ENCODE peak calls at places on chromosomes 2 and 18, in four cellular contexts. M, Y, S and Q are unnamed samples.

GRCh38 chr18:60277855-60278480 is 94.6 kb downstream of the MC4R start:
- DNase-seq in M (no peak), Y (no peak), S (no peak), Q (no peak)

GRCh38 chr2:30713698-30714097 is 93.5 kb downstream of the CAPN13 start:
- DNase-seq in M (no peak), Y (no peak), S (no peak), Q (no peak)

GRCh38 chr2:134360750-134361487 is 107.0 kb downstream of the MGAT5 start:
- DNase-seq in M (no peak), Y (no peak), S (no peak), Q (no peak)

GRCh38 chr2:59664946-59665345 is 888.5 kb downstream of the BCL11A start:
- DNase-seq in M (no peak), Y (no peak), S (no peak), Q (no peak)

GRCh38 chr2:176931588-176932563 is 280.7 kb upstream of the HNRNPA3 start:
- DNase-seq in M (no peak), Y (no peak), S (no peak), Q (peak; percentile 89)

GRCh38 chr2:68745006-68745405 is 10.4 kb downstream of the ARHGAP25 start:
- DNase-seq in M (no peak), Y (peak; percentile 4), S (no peak), Q (no peak)

GRCh38 chr18:3148930-3149535 is 70.7 kb downstream of the MYOM1 start:
- DNase-seq in M (no peak), Y (no peak), S (no peak), Q (no peak)

GRCh38 chr2:157318884-157319283 is 6.7 kb downstream of the ERMN start:
- DNase-seq in M (no peak), Y (no peak), S (no peak), Q (no peak)

GRCh38 chr18:57644540-57644939 is 22.9 kb upstream of the NARS1 start:
- DNase-seq in M (no peak), Y (no peak), S (no peak), Q (no peak)

GRCh38 chr2:38648107-38648761 is 17.7 kb upstream of the GALM start:
- DNase-seq in M (no peak), Y (no peak), S (peak; percentile 40), Q (no peak)

GRCh38 chr2:127146071-127146725 is 39.2 kb upstream of the BIN1 start:
- DNase-seq in M (no peak), Y (peak; percentile 41), S (no peak), Q (no peak)

GRCh38 chr2:63023444-63023843 is 27.2 kb upstream of the OTX1 start:
- DNase-seq in M (peak; percentile 83), Y (no peak), S (peak; percentile 60), Q (no peak)

GRCh38 chr18:48913201-48913600 is 37.6 kb downstream of the SMAD7 start:
- DNase-seq in M (no peak), Y (no peak), S (no peak), Q (no peak)

GRCh38 chr2:170073288-170073687 is 104.7 kb upstream of the MYO3B start:
- DNase-seq in M (no peak), Y (no peak), S (no peak), Q (no peak)

GRCh38 chr2:101502095-101502494 is 27.2 kb upstream of the RFX8 start:
- DNase-seq in M (no peak), Y (no peak), S (no peak), Q (no peak)

GRCh38 chr2:3575534-3576324 is 669 bp downstream of the RPS7 start:
- DNase-seq in M (peak; percentile 14), Y (no peak), S (no peak), Q (no peak)

GRCh38 chr2:100870652-100871531 is 51.0 kb downstream of the NPAS2 start:
- DNase-seq in M (peak; percentile 67), Y (no peak), S (peak; percentile 80), Q (no peak)

GRCh38 chr18:31512203-31512764 is 14.3 kb downstream of the DSG2 start:
- DNase-seq in M (no peak), Y (no peak), S (peak; percentile 97), Q (no peak)

GRCh38 chr2:104545055-104545454 is 308.9 kb upstream of the POU3F3 start:
- DNase-seq in M (no peak), Y (no peak), S (no peak), Q (no peak)

GRCh38 chr2:168118733-168119518 is 128.5 kb downstream of the STK39 start:
- DNase-seq in M (peak; percentile 95), Y (peak; percentile 52), S (peak; percentile 71), Q (peak; percentile 93)

GRCh38 chr2:105125920-105126319 is 88.1 kb downstream of the MRPS9 start:
- DNase-seq in M (peak; percentile 66), Y (no peak), S (no peak), Q (no peak)

GRCh38 chr2:30756051-30756719 is 51.1 kb downstream of the CAPN13 start:
- DNase-seq in M (no peak), Y (no peak), S (peak; percentile 12), Q (peak; percentile 22)

GRCh38 chr2:18368008-18368407 is 192.4 kb downstream of the RDH14 start:
- DNase-seq in M (no peak), Y (no peak), S (no peak), Q (no peak)

GRCh38 chr2:235358981-235359471 is 134.8 kb upstream of the AGAP1 start:
- DNase-seq in M (no peak), Y (no peak), S (no peak), Q (no peak)

GRCh38 chr2:150007815-150008430 is 420.3 kb upstream of the MMADHC start:
- DNase-seq in M (no peak), Y (no peak), S (no peak), Q (no peak)

GRCh38 chr2:72293620-72294019 is 146.0 kb upstream of the CYP26B1 start:
- DNase-seq in M (no peak), Y (no peak), S (no peak), Q (no peak)

GRCh38 chr18:9708882-9709877 is 1.1 kb downstream of the RAB31 start:
- DNase-seq in M (peak; percentile 78), Y (no peak), S (no peak), Q (no peak)

GRCh38 chr2:10466801-10467200 is 18.7 kb upstream of the ODC1 start:
- DNase-seq in M (no peak), Y (no peak), S (no peak), Q (no peak)

GRCh38 chr2:10462178-10463083 is 14.3 kb upstream of the ODC1 start:
- DNase-seq in M (peak; percentile 51), Y (no peak), S (no peak), Q (no peak)

GRCh38 chr2:10469301-10469700 is 21.2 kb upstream of the ODC1 start:
- DNase-seq in M (no peak), Y (no peak), S (no peak), Q (no peak)

GRCh38 chr2:10467401-10467800 is 19.3 kb upstream of the ODC1 start:
- DNase-seq in M (peak; percentile 23), Y (no peak), S (no peak), Q (no peak)

DNA sequence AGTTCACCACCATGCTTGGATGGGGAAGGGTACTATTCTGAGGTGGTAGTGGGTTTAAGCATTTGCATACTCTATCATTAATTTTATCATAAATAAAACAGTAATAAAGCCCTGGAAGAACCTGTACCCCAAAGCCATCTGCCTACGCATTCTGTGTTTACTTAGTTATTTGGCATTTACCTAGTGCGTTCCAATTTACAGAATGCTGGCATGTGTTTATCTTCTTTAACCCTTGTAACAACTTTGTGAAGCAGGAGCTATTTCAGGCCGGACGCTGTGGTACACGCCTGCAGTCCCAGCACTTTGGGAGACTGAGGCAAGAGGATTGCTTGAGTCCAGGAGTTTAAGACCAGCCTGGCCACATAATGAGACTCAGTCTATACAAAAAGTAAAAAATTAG is 17.8 kb upstream of the ODC1 start:
- DNase-seq in M (no peak), Y (no peak), S (no peak), Q (no peak)
- TF ChIP-seq POLR2AphosphoS5 in M (no peak), Y (no peak), S (no peak), Q (no peak)

GRCh38 chr18:76260941-76261472 is 234.0 kb downstream of the ZNF516 start:
- DNase-seq in M (peak; percentile 36), Y (no peak), S (no peak), Q (no peak)
- TF ChIP-seq EZH2 in M (no peak), Y (no peak), S (no peak), Q (no peak)

DNA sequence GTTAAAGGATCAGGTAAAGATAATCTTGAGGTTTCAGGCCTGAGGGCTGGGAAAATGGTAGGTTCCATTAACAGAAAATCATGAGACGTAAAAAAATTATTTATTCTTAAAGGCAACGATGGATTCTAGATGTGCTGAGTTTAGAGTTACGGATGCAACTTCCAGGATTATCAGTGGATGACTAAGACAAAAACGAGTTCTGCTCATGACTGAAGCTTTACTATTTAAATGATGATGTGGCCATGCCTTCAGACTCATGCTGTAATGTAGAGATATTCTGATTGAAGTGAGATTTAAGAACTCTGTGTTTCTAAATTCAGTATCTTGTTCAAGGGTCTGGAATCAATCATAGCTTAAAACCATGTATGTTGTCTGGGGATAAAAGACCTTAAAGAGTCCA is 5.0 kb downstream of the TMEM237 start:
- DNase-seq in M (no peak), Y (no peak), S (no peak), Q (no peak)
- H3K36me3 ChIP-seq in M (peaks cover 50% of the 10 kb centered on the region), Y (peaks cover 48% of the 10 kb centered on the region), S (peaks cover 4% of the 10 kb centered on the region), Q (peaks cover 52% of the 10 kb centered on the region)

DNA sequence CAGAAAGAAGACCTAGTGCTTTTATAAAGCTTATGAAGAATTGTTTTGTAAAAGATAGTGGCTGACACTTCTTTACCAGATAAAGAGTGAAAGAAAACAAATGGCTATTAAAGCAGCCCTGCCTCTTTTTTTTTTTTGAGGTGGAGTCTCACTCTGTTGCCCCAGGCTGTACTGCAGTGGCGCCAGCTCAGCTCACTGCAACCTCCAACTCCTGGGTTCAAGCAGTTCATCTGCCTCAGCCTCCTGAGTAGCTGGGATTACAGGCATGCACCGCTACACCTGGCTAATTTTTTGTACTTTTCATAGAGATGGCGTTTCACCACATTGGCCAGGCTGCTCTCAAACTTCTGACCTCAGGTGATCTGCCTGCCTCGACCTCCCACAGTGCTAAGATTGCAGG is 12.9 kb downstream of the ARPC2 start:
- DNase-seq in M (no peak), Y (no peak), S (no peak), Q (no peak)
- TF ChIP-seq POLR2AphosphoS5 in M (no peak), Y (no peak), S (no peak), Q (no peak)

GRCh38 chr2:136423516-136423996 is 305.6 kb upstream of the CXCR4 start:
- DNase-seq in M (peak; percentile 93), Y (peak; percentile 92), S (peak; percentile 61), Q (no peak)
- TF ChIP-seq EZH2 in M (no peak), Y (no peak), S (no peak), Q (no peak)

DNA sequence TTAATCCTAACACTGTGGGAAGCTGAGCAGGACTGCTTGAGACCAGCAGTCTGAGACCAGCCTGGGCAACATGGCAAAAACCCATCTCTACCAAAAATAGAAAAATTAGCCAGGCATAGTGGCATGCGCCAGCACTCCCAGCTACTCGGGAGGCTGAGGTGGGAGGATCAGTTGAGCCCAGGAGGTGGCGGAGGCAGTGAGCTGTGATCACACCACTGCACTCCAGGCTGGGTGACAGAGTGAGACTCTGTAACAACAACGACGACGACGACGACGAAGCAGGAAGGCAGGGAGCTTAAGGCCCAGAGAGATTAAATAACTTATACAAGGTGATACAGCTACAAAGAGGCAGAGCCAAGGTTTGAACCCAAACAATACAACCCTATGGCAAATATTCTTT is 37.3 kb downstream of the CFAP36 start:
- DNase-seq in M (no peak), Y (no peak), S (no peak), Q (no peak)
- H3K36me3 ChIP-seq in M (peaks cover 15% of the 10 kb centered on the region), Y (peaks cover 28% of the 10 kb centered on the region), S (peaks cover 24% of the 10 kb centered on the region), Q (peaks cover 81% of the 10 kb centered on the region)

DNA sequence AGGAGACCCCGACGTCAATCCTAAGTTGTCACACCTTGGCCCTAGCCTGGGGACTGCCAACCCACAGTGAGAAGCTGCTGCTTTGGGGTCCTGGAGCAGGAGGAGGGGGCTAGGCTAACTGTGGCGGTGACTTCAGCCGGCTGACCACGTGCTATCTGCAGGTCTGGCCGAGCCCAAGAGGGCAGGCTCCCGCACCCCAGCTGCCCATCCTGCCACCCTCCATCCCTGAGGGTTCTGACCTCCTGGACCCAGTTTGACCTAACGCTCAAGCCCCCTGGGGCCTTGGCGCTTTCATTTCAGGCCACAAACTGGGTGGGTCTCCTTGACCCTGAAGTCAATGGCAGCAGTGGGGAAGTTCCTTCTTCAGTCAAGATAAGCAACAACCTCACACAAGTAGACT is 2.4 kb downstream of the HES6 start:
- DNase-seq in M (no peak), Y (no peak), S (no peak), Q (no peak)
- TF ChIP-seq POLR2AphosphoS5 in M (no peak), Y (no peak), S (no peak), Q (no peak)